ENCODE peak calls at places on chromosomes 6 and 20, in six cellular contexts. One of them, this sample, is unnamed.

GRCh38 chr6:12490904-12491571 is 200.9 kb downstream of the EDN1 start:
- DNase-seq in A549: no peak
- DNase-seq in HS-27A: peak; percentile 93
- DNase-seq in HTR-8/SVneo: peak; percentile 61
- DNase-seq in NCI-H2081: no peak
- DNase-seq in Ammon's horn: no peak
- DNase-seq in this sample: peak; percentile 79

GRCh38 chr6:678515-678914 is 14.4 kb downstream of the EXOC2 start:
- DNase-seq in A549: no peak
- DNase-seq in HS-27A: no peak
- DNase-seq in HTR-8/SVneo: no peak
- DNase-seq in NCI-H2081: no peak
- DNase-seq in Ammon's horn: no peak
- DNase-seq in this sample: no peak

GRCh38 chr20:47544240-47544639 is 42.6 kb downstream of the NCOA3 start:
- DNase-seq in A549: no peak
- DNase-seq in HS-27A: peak; percentile 36
- DNase-seq in HTR-8/SVneo: no peak
- DNase-seq in NCI-H2081: no peak
- DNase-seq in Ammon's horn: no peak
- DNase-seq in this sample: peak; percentile 63

GRCh38 chr6:144331610-144332009 is 46.5 kb downstream of the UTRN start:
- DNase-seq in A549: no peak
- DNase-seq in HS-27A: no peak
- DNase-seq in HTR-8/SVneo: no peak
- DNase-seq in NCI-H2081: no peak
- DNase-seq in Ammon's horn: no peak
- DNase-seq in this sample: peak; percentile 47

GRCh38 chr6:28543671-28544131 is 18.0 kb downstream of the GPX5 start:
- DNase-seq in A549: no peak
- DNase-seq in HS-27A: no peak
- DNase-seq in HTR-8/SVneo: no peak
- DNase-seq in NCI-H2081: peak; percentile 41
- DNase-seq in Ammon's horn: peak; percentile 12
- DNase-seq in this sample: no peak

GRCh38 chr20:51338692-51339440 is 203.7 kb downstream of the NFATC2 start:
- DNase-seq in A549: no peak
- DNase-seq in HS-27A: no peak
- DNase-seq in HTR-8/SVneo: no peak
- DNase-seq in NCI-H2081: no peak
- DNase-seq in Ammon's horn: no peak
- DNase-seq in this sample: peak; percentile 91

GRCh38 chr6:81487489-81487888 is 265.0 kb downstream of the TENT5A start:
- DNase-seq in A549: no peak
- DNase-seq in HS-27A: no peak
- DNase-seq in HTR-8/SVneo: no peak
- DNase-seq in NCI-H2081: no peak
- DNase-seq in Ammon's horn: peak; percentile 91
- DNase-seq in this sample: no peak

GRCh38 chr6:107555449-107555848 is 65.5 kb downstream of the SOBP start:
- DNase-seq in A549: no peak
- DNase-seq in HS-27A: no peak
- DNase-seq in HTR-8/SVneo: no peak
- DNase-seq in NCI-H2081: peak; percentile 92
- DNase-seq in Ammon's horn: peak; percentile 23
- DNase-seq in this sample: no peak

GRCh38 chr6:142853244-142854180 is 91.5 kb downstream of the HIVEP2 start:
- DNase-seq in A549: no peak
- DNase-seq in HS-27A: no peak
- DNase-seq in HTR-8/SVneo: no peak
- DNase-seq in NCI-H2081: no peak
- DNase-seq in Ammon's horn: no peak
- DNase-seq in this sample: no peak

GRCh38 chr6:126030045-126030444 is 43.7 kb downstream of the TRMT11 start:
- DNase-seq in A549: no peak
- DNase-seq in HS-27A: no peak
- DNase-seq in HTR-8/SVneo: no peak
- DNase-seq in NCI-H2081: no peak
- DNase-seq in Ammon's horn: no peak
- DNase-seq in this sample: peak; percentile 31

GRCh38 chr20:2151805-2152727 is 50.4 kb downstream of the STK35 start:
- DNase-seq in A549: no peak
- DNase-seq in HS-27A: peak; percentile 33
- DNase-seq in HTR-8/SVneo: peak; percentile 37
- DNase-seq in NCI-H2081: no peak
- DNase-seq in Ammon's horn: no peak
- DNase-seq in this sample: no peak

This sample was measured in astrocyte of the cerebellum.